ENCODE peak calls at places on chromosome 5, in four cellular contexts. C is WTC11, U is HepG2, N is K562. A is an unnamed sample.
A peak's percentile ranks its signal among the peaks of the same experiment; 100 is the strongest.

GRCh38 chr5:173581408-173582197 is 34.8 kb downstream of the BOD1 start:
- DNase-seq in C (peak; percentile 93), U (peak; percentile 12), N (peak; percentile 67), A (peak; percentile 26)

GRCh38 chr5:148970228-148970627 is 92.6 kb downstream of the SH3TC2 start:
- DNase-seq in C (no peak), U (no peak), N (no peak), A (no peak)

GRCh38 chr5:59893436-59894227 is at the start of gene PDE4D:
- DNase-seq in C (peak; percentile 87), U (no peak), N (no peak), A (peak; percentile 22)

GRCh38 chr5:132877938-132878337 is 4.5 kb downstream of the LEAP2 start:
- DNase-seq in C (no peak), U (no peak), N (no peak), A (no peak)

GRCh38 chr5:63719147-63719546 is 243.1 kb downstream of the HTR1A start:
- DNase-seq in C (no peak), U (no peak), N (no peak), A (no peak)

GRCh38 chr5:108747111-108748009 is at the start of gene FER:
- DNase-seq in C (no peak), U (peak; percentile 12), N (peak; percentile 70), A (peak; percentile 78)

GRCh38 chr5:69368458-69369368 is 607 bp downstream of the AK6 start:
- DNase-seq in C (no peak), U (peak; percentile 57), N (peak; percentile 83), A (peak; percentile 59)

GRCh38 chr5:150138551-150139265 is 16.9 kb downstream of the PDGFRB start:
- DNase-seq in C (peak; percentile 55), U (peak; percentile 89), N (no peak), A (no peak)

GRCh38 chr5:34898258-34898895 is 16.9 kb downstream of the RAD1 start:
- DNase-seq in C (peak; percentile 67), U (peak; percentile 56), N (peak; percentile 77), A (peak; percentile 56)

GRCh38 chr5:175738126-175738525 is 80.3 kb downstream of the HRH2 start:
- DNase-seq in C (no peak), U (no peak), N (no peak), A (no peak)

GRCh38 chr5:132429451-132430440 is 60.2 kb downstream of the SLC22A5 start:
- DNase-seq in C (no peak), U (peak; percentile 33), N (no peak), A (no peak)

GRCh38 chr5:53946405-53947100 is 363.8 kb downstream of the ARL15 start:
- DNase-seq in C (no peak), U (no peak), N (no peak), A (no peak)

GRCh38 chr5:176436641-176437040 is 11.5 kb upstream of the FAF2 start:
- DNase-seq in C (no peak), U (peak; percentile 55), N (no peak), A (no peak)

GRCh38 chr5:116841734-116842133 is 267.1 kb upstream of the SEMA6A start:
- DNase-seq in C (no peak), U (no peak), N (no peak), A (no peak)

GRCh38 chr5:34998058-34998789 is 49.5 kb downstream of the AGXT2 start:
- DNase-seq in C (no peak), U (no peak), N (no peak), A (no peak)

GRCh38 chr5:73945505-73945904 is 319.5 kb downstream of the ARHGEF28 start:
- DNase-seq in C (peak; percentile 63), U (no peak), N (peak; percentile 27), A (peak; percentile 53)

GRCh38 chr5:9557696-9558095 is 11.8 kb upstream of the SEMA5A start:
- DNase-seq in C (no peak), U (no peak), N (no peak), A (no peak)

GRCh38 chr5:67095346-67095871 is 101.2 kb downstream of the CD180 start:
- DNase-seq in C (no peak), U (peak; percentile 93), N (no peak), A (peak; percentile 50)

GRCh38 chr5:19676895-19677294 is 311.1 kb downstream of the CDH18 start:
- DNase-seq in C (no peak), U (no peak), N (no peak), A (no peak)

GRCh38 chr5:177091232-177091631 is 4.5 kb downstream of the FGFR4 start:
- DNase-seq in C (no peak), U (no peak), N (no peak), A (no peak)

GRCh38 chr5:118551031-118551430 is 437.3 kb downstream of the DTWD2 start:
- DNase-seq in C (no peak), U (no peak), N (no peak), A (no peak)

GRCh38 chr5:172740483-172741205 is 30.4 kb downstream of the DUSP1 start:
- DNase-seq in C (no peak), U (no peak), N (no peak), A (peak; percentile 65)

GRCh38 chr5:179275941-179276837 is 69.1 kb downstream of the ADAMTS2 start:
- DNase-seq in C (no peak), U (peak; percentile 26), N (peak; percentile 53), A (no peak)

GRCh38 chr5:14225173-14225834 is 82.2 kb downstream of the TRIO start:
- DNase-seq in C (no peak), U (no peak), N (no peak), A (no peak)

DNA sequence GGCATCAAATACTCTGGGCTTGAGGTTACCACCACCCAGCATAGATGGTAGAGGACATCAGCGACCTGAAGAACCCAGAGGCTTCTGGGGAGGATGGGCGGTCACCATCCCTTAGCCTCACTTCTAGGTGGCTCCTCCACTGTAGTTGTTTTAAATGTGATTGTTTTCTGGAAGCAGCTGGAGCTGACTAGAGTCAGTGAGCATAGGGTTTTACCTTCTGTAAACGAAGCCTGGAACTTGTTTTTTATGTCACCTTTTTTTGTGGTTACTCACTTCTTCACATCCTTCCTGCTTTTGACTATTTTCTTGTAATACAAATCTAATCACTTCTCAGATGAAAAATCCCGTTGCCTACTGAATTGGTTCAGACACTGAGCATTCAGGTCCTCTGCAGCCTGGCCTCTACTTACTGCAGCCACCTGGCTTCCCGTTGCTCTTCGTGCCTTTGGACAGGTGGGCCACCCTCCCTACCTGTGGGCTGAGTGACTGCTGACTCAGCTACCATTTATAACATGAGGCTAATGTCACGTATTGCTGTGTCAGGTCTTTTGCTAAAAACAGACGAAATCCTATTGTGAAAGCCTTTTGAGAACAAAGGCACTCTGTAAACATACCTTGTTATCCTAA is 167.8 kb downstream of the MAN2A1 start:
- DNase-seq in C (no peak), U (no peak), N (no peak), A (no peak)
- TF ChIP-seq NR3C1 in C (no peak), U (no peak), N (no peak), A (no peak)

GRCh38 chr5:31196309-31196708 is 2.8 kb downstream of the CDH6 start:
- DNase-seq in C (no peak), U (peak; percentile 9), N (no peak), A (peak; percentile 20)

GRCh38 chr5:31194892-31195291 is 1.4 kb downstream of the CDH6 start:
- DNase-seq in C (no peak), U (no peak), N (no peak), A (no peak)

GRCh38 chr5:31194458-31194808 is 947 bp downstream of the CDH6 start:
- DNase-seq in C (no peak), U (no peak), N (no peak), A (no peak)

GRCh38 chr5:31193591-31194457 is at the start of gene CDH6:
- DNase-seq in C (peak; percentile 82), U (no peak), N (no peak), A (peak; percentile 30)

DNA sequence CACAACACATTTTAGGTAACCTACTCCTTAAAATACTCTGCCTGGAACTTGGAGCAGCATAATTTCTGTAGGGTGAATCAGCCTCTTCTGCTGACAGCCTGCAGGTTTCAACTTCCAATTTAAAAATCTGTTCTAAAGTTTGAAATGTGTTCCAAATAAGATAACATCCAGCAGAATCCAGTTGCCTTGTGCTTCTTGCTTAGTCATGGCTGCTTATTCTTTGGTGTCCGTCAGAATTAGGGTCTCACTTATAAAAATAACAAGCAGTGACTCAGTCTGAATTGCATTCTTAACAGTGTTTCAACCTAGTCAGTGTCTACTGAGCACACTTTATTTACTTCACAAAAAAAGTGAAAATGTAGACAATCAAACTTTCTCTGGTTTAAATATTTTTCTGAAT is 3.7 kb downstream of the CDH6 start:
- DNase-seq in C (no peak), U (no peak), N (no peak), A (peak; percentile 0)
- TF ChIP-seq USF2 in C (no peak), U (no peak), N (no peak), A (no peak)

DNA sequence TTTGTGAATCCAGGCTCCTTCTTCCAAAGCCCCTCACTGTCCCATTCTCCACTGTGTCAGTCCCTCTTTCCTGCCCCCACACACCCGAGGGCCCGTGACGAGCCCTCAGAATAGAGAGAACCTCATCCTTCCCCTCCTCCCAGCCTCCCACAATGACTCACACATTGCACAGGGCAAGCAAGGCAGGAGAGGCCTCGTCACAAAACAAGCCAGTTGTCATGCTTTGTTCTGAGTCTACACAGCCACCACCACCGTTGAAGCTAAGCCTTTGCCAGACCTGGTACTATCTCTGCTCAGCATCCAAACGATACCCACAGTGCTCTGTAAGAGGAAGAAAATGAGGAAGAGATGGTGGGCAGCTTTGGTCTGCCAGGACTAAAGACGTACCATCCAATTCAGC is 142.2 kb upstream of the ZNF366 start:
- DNase-seq in C (no peak), U (no peak), N (peak; percentile 46), A (no peak)
- TF ChIP-seq NR3C1 in C (no peak), U (no peak), N (no peak), A (no peak)

DNA sequence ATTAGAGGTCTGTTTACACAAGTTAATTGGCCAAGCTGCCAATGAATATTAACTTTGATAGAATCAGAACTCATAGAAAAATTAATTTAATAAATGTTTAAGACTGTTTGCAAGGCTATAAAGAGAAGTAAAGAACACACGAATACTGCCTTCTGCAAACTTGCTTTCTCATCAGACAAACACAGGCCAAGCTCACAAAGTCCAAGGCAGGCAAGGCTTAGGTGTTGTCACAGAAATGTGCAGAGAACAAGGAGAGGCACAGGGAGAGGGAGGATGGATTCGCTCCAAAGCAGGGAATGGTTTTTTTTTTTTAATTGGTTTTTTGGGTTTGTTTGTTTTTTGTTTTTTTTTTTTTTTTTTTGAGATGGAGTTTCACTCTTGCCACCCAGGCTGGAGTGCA is 43.4 kb downstream of the RETREG1 start:
- DNase-seq in C (no peak), U (peak; percentile 12), N (no peak), A (no peak)
- TF ChIP-seq USF2 in C (no peak), U (no peak), N (no peak), A (no peak)

GRCh38 chr5:78808380-78808779 is 159.8 kb upstream of the LHFPL2 start:
- DNase-seq in C (no peak), U (no peak), N (no peak), A (no peak)
- TF ChIP-seq NR3C1 in C (no peak), U (no peak), N (no peak), A (no peak)

GRCh38 chr5:1521671-1522600 is 1.8 kb downstream of the LPCAT1 start:
- DNase-seq in C (peak; percentile 36), U (peak; percentile 21), N (peak; percentile 63), A (no peak)

GRCh38 chr5:1516615-1517601 is 6.9 kb downstream of the LPCAT1 start:
- DNase-seq in C (peak; percentile 13), U (peak; percentile 16), N (no peak), A (peak; percentile 48)

GRCh38 chr5:1521054-1521453 is 2.7 kb downstream of the LPCAT1 start:
- DNase-seq in C (peak; percentile 9), U (no peak), N (no peak), A (no peak)

GRCh38 chr5:1517838-1518237 is 5.9 kb downstream of the LPCAT1 start:
- DNase-seq in C (peak; percentile 10), U (no peak), N (no peak), A (no peak)

GRCh38 chr5:1519631-1520141 is 4.1 kb downstream of the LPCAT1 start:
- DNase-seq in C (no peak), U (no peak), N (no peak), A (no peak)
- TF ChIP-seq USF2 in C (no peak), U (no peak), N (no peak), A (no peak)

GRCh38 chr5:3564827-3565560 is 30.6 kb upstream of the IRX1 start:
- DNase-seq in C (no peak), U (no peak), N (no peak), A (no peak)
- TF ChIP-seq NR3C1 in C (no peak), U (no peak), N (no peak), A (no peak)